ENCODE peak calls at places on chromosomes 7 and 10, in seven cellular contexts. B, Q, M, N, S, X and O are unnamed samples.

GRCh38 chr7:20954711-20955641 is 168.3 kb upstream of the SP8 start:
- DNase-seq in B (no peak), Q (no peak), M (no peak), N (no peak), S (no peak), X (no peak), O (no peak)

GRCh38 chr10:102455893-102456471 is 4.6 kb upstream of the C10orf95 start:
- DNase-seq in B (no peak), Q (no peak), M (no peak), N (peak; percentile 98), S (peak; percentile 93), X (no peak), O (no peak)

GRCh38 chr7:34342403-34342802 is 315.6 kb upstream of the NPSR1 start:
- DNase-seq in B (no peak), Q (no peak), M (no peak), N (no peak), S (no peak), X (no peak), O (no peak)

GRCh38 chr10:60536529-60537114 is 146.9 kb upstream of the ANK3 start:
- DNase-seq in B (peak; percentile 48), Q (no peak), M (no peak), N (peak; percentile 2), S (peak; percentile 61), X (no peak), O (no peak)

GRCh38 chr10:13503745-13504463 is 24.9 kb downstream of the BEND7 start:
- DNase-seq in B (no peak), Q (no peak), M (no peak), N (peak; percentile 15), S (peak; percentile 91), X (no peak), O (no peak)

GRCh38 chr10:131812012-131812403 is 88.8 kb upstream of the PPP2R2D start:
- DNase-seq in B (no peak), Q (no peak), M (no peak), N (no peak), S (no peak), X (no peak), O (no peak)

GRCh38 chr7:33012364-33012763 is 50.2 kb downstream of the NT5C3A start:
- DNase-seq in B (no peak), Q (no peak), M (no peak), N (no peak), S (no peak), X (no peak), O (no peak)

GRCh38 chr7:9645756-9646155 is 1212.3 kb downstream of the NXPH1 start:
- DNase-seq in B (no peak), Q (no peak), M (no peak), N (no peak), S (no peak), X (no peak), O (no peak)

GRCh38 chr10:19713800-19714525 is 102.3 kb upstream of the PLXDC2 start:
- DNase-seq in B (no peak), Q (no peak), M (no peak), N (no peak), S (no peak), X (peak; percentile 23), O (peak; percentile 22)

GRCh38 chr10:61232780-61233179 is 220.4 kb downstream of the TMEM26 start:
- DNase-seq in B (no peak), Q (no peak), M (no peak), N (no peak), S (no peak), X (no peak), O (no peak)

GRCh38 chr10:130661419-130661818 is 525.2 kb downstream of the GLRX3 start:
- DNase-seq in B (no peak), Q (no peak), M (no peak), N (no peak), S (no peak), X (no peak), O (no peak)

GRCh38 chr10:5435328-5435727 is 23.0 kb downstream of the NET1 start:
- DNase-seq in B (no peak), Q (no peak), M (no peak), N (no peak), S (no peak), X (no peak), O (no peak)

GRCh38 chr10:55820478-55820877 is 540.6 kb downstream of the ZWINT start:
- DNase-seq in B (no peak), Q (no peak), M (no peak), N (no peak), S (no peak), X (no peak), O (no peak)

GRCh38 chr7:47040795-47041194 is 541.1 kb downstream of the TNS3 start:
- DNase-seq in B (no peak), Q (no peak), M (no peak), N (peak; percentile 10), S (no peak), X (no peak), O (no peak)

GRCh38 chr10:110919349-110919931 is at the start of gene SHOC2:
- DNase-seq in B (no peak), Q (peak; percentile 100), M (peak; percentile 100), N (no peak), S (no peak), X (peak; percentile 99), O (peak; percentile 98)

GRCh38 chr10:78656397-78656796 is 412.4 kb upstream of the ZMIZ1 start:
- DNase-seq in B (no peak), Q (no peak), M (no peak), N (no peak), S (no peak), X (no peak), O (no peak)

GRCh38 chr10:127738512-127739424 is 1.8 kb downstream of the FOXI2 start:
- DNase-seq in B (no peak), Q (no peak), M (no peak), N (no peak), S (no peak), X (no peak), O (no peak)

GRCh38 chr7:102933763-102934162 is 21.0 kb downstream of the LRRC17 start:
- DNase-seq in B (no peak), Q (peak; percentile 77), M (no peak), N (peak; percentile 97), S (peak; percentile 97), X (peak; percentile 66), O (peak; percentile 82)

GRCh38 chr7:116293139-116293538 is 82.8 kb downstream of the TES start:
- DNase-seq in B (no peak), Q (no peak), M (no peak), N (no peak), S (no peak), X (no peak), O (no peak)
- TF ChIP-seq CTCF in B (peak; percentile 12), Q (no peak), M (no peak), N (peak; percentile 23), S (no peak), X (no peak), O (no peak)

GRCh38 chr7:155785536-155785935 is 26.7 kb downstream of the SHH start:
- DNase-seq in B (no peak), Q (no peak), M (no peak), N (no peak), S (peak; percentile 45), X (no peak), O (no peak)

GRCh38 chr7:155786491-155786890 is 25.8 kb downstream of the SHH start:
- DNase-seq in B (no peak), Q (no peak), M (no peak), N (no peak), S (no peak), X (no peak), O (no peak)

GRCh38 chr7:155788616-155789000 is 23.7 kb downstream of the SHH start:
- DNase-seq in B (no peak), Q (no peak), M (no peak), N (no peak), S (no peak), X (no peak), O (no peak)

GRCh38 chr7:155789001-155789725 is 23.1 kb downstream of the SHH start:
- DNase-seq in B (no peak), Q (no peak), M (no peak), N (no peak), S (no peak), X (no peak), O (no peak)

DNA sequence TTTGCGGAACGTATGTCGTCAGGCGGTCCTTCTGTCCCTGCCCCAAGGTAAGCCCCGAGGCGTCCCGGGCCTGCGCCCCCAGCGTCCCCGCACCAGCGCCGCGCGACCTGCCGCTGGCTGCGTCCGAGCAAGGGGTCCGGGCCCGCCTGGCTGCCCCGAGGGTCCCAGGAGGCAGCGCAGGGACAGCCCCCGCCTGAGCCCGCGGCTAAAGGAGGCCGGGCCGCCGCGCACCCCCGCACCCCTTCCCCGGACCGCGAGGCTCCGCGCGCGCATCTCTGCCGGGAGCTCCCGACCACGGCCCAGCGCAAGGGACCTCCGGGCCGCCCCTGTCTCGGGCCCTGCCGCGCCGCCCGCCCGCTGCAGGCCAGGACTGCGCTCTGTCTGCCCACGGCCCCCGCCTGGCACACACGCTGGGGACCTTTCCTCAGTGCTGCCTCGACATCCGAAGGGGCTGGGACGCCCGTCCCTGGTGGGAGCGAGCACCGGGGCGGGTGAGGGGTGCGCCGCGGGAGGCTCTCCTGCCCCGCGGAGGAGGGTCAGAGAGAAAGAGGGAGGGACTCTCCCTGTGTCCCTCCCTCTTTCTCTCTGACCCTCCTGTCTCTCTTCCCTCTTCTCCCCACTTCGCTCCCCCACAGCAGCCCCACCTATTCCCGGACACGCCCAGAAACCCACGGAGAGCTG is 25.0 kb downstream of the SHH start:
- DNase-seq in B (no peak), Q (no peak), M (no peak), N (peak; percentile 42), S (no peak), X (no peak), O (no peak)
- H3K4me3 ChIP-seq in B (no peak overlapping the region), Q (peak overlapping the region; percentile 44), M (no peak overlapping the region), N (peak overlapping the region; percentile 63), S (peak overlapping the region; percentile 58), X (peak overlapping the region; percentile 52), O (peak overlapping the region; percentile 9)

DNA sequence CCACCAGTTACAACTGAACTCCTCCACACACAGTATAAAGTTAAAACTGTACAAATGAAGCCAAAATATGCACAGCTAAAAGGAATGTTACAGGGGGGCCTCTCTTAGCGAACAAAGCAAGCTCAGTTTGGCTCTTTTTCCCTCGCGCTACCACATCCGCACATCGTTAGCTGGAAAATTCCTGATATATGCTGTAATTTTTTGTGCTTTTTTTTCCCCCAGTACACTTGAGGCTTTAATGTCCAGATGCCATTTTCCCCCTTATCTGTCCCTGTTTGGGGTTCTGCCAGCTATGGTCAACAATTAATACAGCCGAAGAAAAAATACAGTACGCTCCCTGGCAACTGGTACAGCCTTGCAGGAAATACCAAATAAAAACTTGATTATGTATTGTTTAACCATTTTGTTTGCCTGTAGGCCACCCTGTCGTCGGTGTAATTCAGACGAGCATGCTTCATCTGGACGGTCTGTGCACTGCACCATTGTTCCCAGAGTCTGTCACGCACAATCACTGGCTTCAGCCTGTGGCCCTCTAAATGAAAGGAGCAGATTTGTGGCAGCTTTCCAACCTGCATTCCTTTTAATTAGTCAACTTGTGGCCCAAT is 108.1 kb upstream of the FAM133B start:
- DNase-seq in B (peak; percentile 48), Q (peak; percentile 62), M (no peak), N (peak; percentile 77), S (peak; percentile 92), X (no peak), O (peak; percentile 16)
- TF ChIP-seq CTCF in B (no peak), Q (no peak), M (no peak), N (no peak), S (no peak), X (no peak), O (no peak)

DNA sequence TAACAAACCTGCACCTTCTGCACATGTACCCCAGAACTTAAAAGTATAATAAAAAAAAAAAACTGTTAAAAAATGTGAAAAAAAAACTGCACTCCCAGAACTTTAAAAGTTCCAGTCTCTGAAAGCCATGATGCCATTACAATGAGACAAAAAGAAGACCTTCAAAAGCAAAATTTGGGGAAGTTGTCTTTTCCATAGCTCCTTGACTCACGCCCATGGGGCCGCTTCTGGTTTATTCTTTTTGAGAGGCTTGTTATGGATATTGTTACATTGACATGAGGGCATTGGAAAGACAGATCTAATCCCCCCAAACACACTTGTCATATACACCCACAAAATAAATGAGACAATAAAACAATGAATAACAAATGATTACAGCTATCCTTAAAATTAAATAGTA is 805 bp downstream of the BLNK start:
- DNase-seq in B (no peak), Q (no peak), M (no peak), N (no peak), S (no peak), X (no peak), O (no peak)
- H3K4me3 ChIP-seq in B (no peak overlapping the region), Q (no peak overlapping the region), M (peak overlapping the region; percentile 90), N (no peak overlapping the region), S (no peak overlapping the region), X (peak overlapping the region; percentile 41), O (no peak overlapping the region)